ENCODE peak calls at places on chromosomes 16 and 17, in six cellular contexts. G is CD8-positive, alpha-beta memory T cell; E is A549; R is activated CD4-positive, alpha-beta T cell treated with anti-CD3 and anti-CD28 coated beads for 36 hours; X is stimulated activated CD4-positive, alpha-beta T cell treated with anti-CD3 and anti-CD28 coated beads, Interleukin-1b, Interleukin-23, amount 100 ng/mL, for 24 hours; B is NCI-H460. W is an unnamed sample.
A peak's percentile ranks its signal among the peaks of the same experiment; 100 is the strongest.

GRCh38 chr16:27786221-27786848 is 236.4 kb downstream of the KATNIP start:
- DNase-seq in G (no peak), E (no peak), R (no peak), X (no peak), B (no peak), W (no peak)

GRCh38 chr17:17693253-17693954 is 12.1 kb downstream of the RAI1 start:
- DNase-seq in G (no peak), E (peak; percentile 70), R (peak; percentile 13), X (no peak), B (no peak), W (no peak)

GRCh38 chr16:91484-91883 is 13.5 kb downstream of the MPG start:
- DNase-seq in G (no peak), E (no peak), R (no peak), X (no peak), B (no peak), W (no peak)

GRCh38 chr16:66905633-66906539 is 12.8 kb downstream of the CDH16 start:
- DNase-seq in G (no peak), E (no peak), R (peak; percentile 75), X (no peak), B (no peak), W (no peak)

GRCh38 chr16:13995194-13995593 is 75.2 kb downstream of the ERCC4 start:
- DNase-seq in G (no peak), E (no peak), R (no peak), X (no peak), B (no peak), W (no peak)

GRCh38 chr17:82241183-82241925 is 12.5 kb downstream of the SLC16A3 start:
- DNase-seq in G (no peak), E (peak; percentile 74), R (peak; percentile 90), X (no peak), B (no peak), W (no peak)

GRCh38 chr17:43927101-43927935 is 15.0 kb downstream of the PPY start:
- DNase-seq in G (no peak), E (no peak), R (peak; percentile 55), X (no peak), B (no peak), W (no peak)

GRCh38 chr16:77919761-77920415 is 102.5 kb upstream of the CLEC3A start:
- DNase-seq in G (no peak), E (no peak), R (no peak), X (no peak), B (no peak), W (no peak)

GRCh38 chr17:75242461-75243042 is 18.9 kb downstream of the GGA3 start:
- DNase-seq in G (peak; percentile 38), E (no peak), R (peak; percentile 52), X (no peak), B (no peak), W (peak; percentile 51)